ENCODE peak calls at places on chromosomes 16 and 17, in five cellular contexts. N is stimulated activated CD4-positive, alpha-beta T cell treated with anti-CD3 and anti-CD28 coated beads, Interleukin-4, amount 100 ng/mL, for 1 hour; J is Peyer's patch; I is breast epithelium; Q is heart left ventricle. Y is an unnamed sample.

GRCh38 chr17:79614248-79614647 is 3.4 kb upstream of the RBFOX3 start:
- DNase-seq in N (no peak), J (no peak), I (no peak), Q (peak; percentile 33), Y (no peak)

GRCh38 chr16:72689851-72690250 is 358.1 kb downstream of the ZFHX3 start:
- DNase-seq in N (no peak), J (no peak), I (no peak), Q (no peak), Y (no peak)

GRCh38 chr17:74464730-74465377 is 1.6 kb upstream of the CD300A start:
- DNase-seq in N (no peak), J (no peak), I (peak; percentile 65), Q (no peak), Y (no peak)

GRCh38 chr16:58732545-58733247 is 1.4 kb downstream of the GOT2 start:
- DNase-seq in N (no peak), J (no peak), I (no peak), Q (no peak), Y (peak; percentile 12)

GRCh38 chr17:58084317-58084981 is 1.2 kb downstream of the DYNLL2 start:
- DNase-seq in N (peak; percentile 55), J (peak; percentile 63), I (peak; percentile 25), Q (no peak), Y (peak; percentile 50)

GRCh38 chr17:44400226-44400847 is 10.9 kb upstream of the ITGA2B start:
- DNase-seq in N (no peak), J (no peak), I (no peak), Q (no peak), Y (no peak)

GRCh38 chr17:74859439-74860228 is at the start of gene GRIN2C:
- DNase-seq in N (peak; percentile 44), J (no peak), I (no peak), Q (no peak), Y (no peak)

GRCh38 chr16:23060458-23061320 is 88.6 kb downstream of the USP31 start:
- DNase-seq in N (peak; percentile 50), J (peak; percentile 69), I (peak; percentile 66), Q (no peak), Y (peak; percentile 68)

GRCh38 chr16:6977906-6978305 is 354.7 kb upstream of the RBFOX1 start:
- DNase-seq in N (no peak), J (no peak), I (no peak), Q (no peak), Y (no peak)

GRCh38 chr16:1647904-1648303 is 30.2 kb upstream of the JPT2 start:
- DNase-seq in N (no peak), J (peak; percentile 21), I (no peak), Q (no peak), Y (no peak)

GRCh38 chr17:43326490-43327275 is 72.1 kb upstream of the ARL4D start:
- DNase-seq in N (no peak), J (no peak), I (no peak), Q (no peak), Y (no peak)

GRCh38 chr17:83199500-83200201 is 120.2 kb downstream of the METRNL start:
- DNase-seq in N (peak; percentile 45), J (peak; percentile 61), I (peak; percentile 23), Q (peak; percentile 83), Y (peak; percentile 7)

GRCh38 chr17:53428913-53429312 is 393.8 kb upstream of the KIF2B start:
- DNase-seq in N (no peak), J (no peak), I (no peak), Q (no peak), Y (no peak)

GRCh38 chr16:66720766-66721165 is 24.2 kb upstream of the CMTM4 start:
- DNase-seq in N (no peak), J (no peak), I (no peak), Q (no peak), Y (no peak)

GRCh38 chr17:74956093-74956492 is 16.5 kb downstream of the HID1 start:
- DNase-seq in N (no peak), J (no peak), I (no peak), Q (no peak), Y (no peak)

GRCh38 chr17:20967776-20968175 is 75.0 kb downstream of the USP22 start:
- DNase-seq in N (no peak), J (no peak), I (no peak), Q (no peak), Y (no peak)

GRCh38 chr17:17581509-17581908 is 10.0 kb downstream of the PEMT start:
- DNase-seq in N (no peak), J (no peak), I (no peak), Q (no peak), Y (peak; percentile 55)

GRCh38 chr17:71023631-71024030 is 854.3 kb downstream of the KCNJ2 start:
- DNase-seq in N (no peak), J (no peak), I (no peak), Q (no peak), Y (peak; percentile 89)

GRCh38 chr16:54136276-54136625 is 150.3 kb downstream of the IRX3 start:
- DNase-seq in N (no peak), J (no peak), I (no peak), Q (no peak), Y (peak; percentile 75)

GRCh38 chr16:86029131-86029741 is 130.3 kb downstream of the IRF8 start:
- DNase-seq in N (no peak), J (no peak), I (peak; percentile 24), Q (no peak), Y (peak; percentile 26)

GRCh38 chr17:1434150-1434549 is 21.9 kb downstream of the CRK start:
- DNase-seq in N (no peak), J (no peak), I (no peak), Q (no peak), Y (no peak)